ENCODE peak calls at places on chromosome 5, in five cellular contexts. Y is lower lobe of right lung, V is heart left ventricle, K is stomach, U is PC-9. W is an unnamed sample.
A peak's percentile ranks its signal among the peaks of the same experiment; 100 is the strongest.

GRCh38 chr5:67149933-67150523 is 46.6 kb downstream of the CD180 start:
- DNase-seq in Y (no peak), K (no peak), U (no peak), V (no peak), W (no peak)

GRCh38 chr5:71533614-71534013 is 53.5 kb upstream of the MCCC2 start:
- DNase-seq in V (no peak), U (no peak), K (no peak), Y (no peak), W (no peak)

GRCh38 chr5:101102506-101102905 is 199.4 kb upstream of the ST8SIA4 start:
- DNase-seq in K (no peak), U (no peak), V (no peak), Y (no peak), W (no peak)

GRCh38 chr5:50406874-50407273 is 34.2 kb downstream of the EMB start:
- DNase-seq in Y (no peak), U (no peak), K (no peak), V (no peak), W (no peak)

GRCh38 chr5:106521701-106522100 is 1149.0 kb downstream of the EFNA5 start:
- DNase-seq in V (no peak), U (peak; percentile 0), K (no peak), Y (no peak), W (no peak)

GRCh38 chr5:119323630-119324000 is 32.2 kb upstream of the TNFAIP8 start:
- DNase-seq in K (no peak), V (no peak), Y (no peak), U (no peak), W (no peak)

GRCh38 chr5:73447234-73448071 is 1.1 kb downstream of the FOXD1 start:
- DNase-seq in K (no peak), U (peak; percentile 53), Y (peak; percentile 50), V (peak; percentile 68), W (no peak)

GRCh38 chr5:175895701-175896102 is 24.3 kb downstream of the CPLX2 start:
- DNase-seq in K (no peak), U (peak; percentile 75), V (no peak), Y (no peak), W (no peak)

GRCh38 chr5:81759632-81760005 is 8.7 kb upstream of the SSBP2 start:
- DNase-seq in V (no peak), Y (no peak), K (no peak), U (no peak), W (no peak)

GRCh38 chr5:27815061-27815460 is 776.7 kb upstream of the CDH9 start:
- DNase-seq in Y (no peak), U (no peak), K (no peak), V (no peak), W (no peak)

GRCh38 chr5:171271798-171272197 is 37.2 kb upstream of the TLX3 start:
- DNase-seq in V (no peak), K (no peak), U (no peak), Y (no peak), W (no peak)

GRCh38 chr5:180140627-180141006 is 68.4 kb downstream of the RASGEF1C start:
- DNase-seq in U (no peak), K (peak; percentile 16), V (no peak), Y (no peak), W (no peak)

GRCh38 chr5:6355294-6355693 is 23.1 kb downstream of the MED10 start:
- DNase-seq in V (no peak), Y (no peak), U (no peak), K (no peak), W (no peak)

GRCh38 chr5:126081209-126081608 is 342.0 kb upstream of the GRAMD2B start:
- DNase-seq in Y (no peak), U (no peak), K (no peak), V (no peak), W (no peak)

GRCh38 chr5:137837741-137838389 is 29.8 kb upstream of the MYOT start:
- DNase-seq in U (no peak), Y (no peak), K (no peak), V (no peak), W (no peak)

GRCh38 chr5:80703291-80703690 is 48.5 kb upstream of the DHFR start:
- DNase-seq in K (no peak), U (no peak), V (no peak), Y (no peak), W (no peak)

GRCh38 chr5:67182406-67182805 is 14.2 kb downstream of the CD180 start:
- DNase-seq in U (no peak), V (no peak), K (no peak), Y (peak; percentile 69), W (peak; percentile 95)

GRCh38 chr5:7754490-7754889 is 96.4 kb downstream of the CFAP90 start:
- DNase-seq in Y (no peak), K (no peak), U (no peak), V (no peak), W (no peak)

GRCh38 chr5:84729326-84729725 is 344.6 kb upstream of the EDIL3 start:
- DNase-seq in V (no peak), U (no peak), Y (no peak), K (no peak), W (no peak)

GRCh38 chr5:146329697-146330096 is 8.9 kb upstream of the POU4F3 start:
- DNase-seq in U (no peak), Y (no peak), V (no peak), K (no peak), W (no peak)

GRCh38 chr5:140042551-140043507 is at the start of gene NRG2:
- DNase-seq in V (peak; percentile 88), K (peak; percentile 52), Y (peak; percentile 51), U (peak; percentile 23), W (no peak)

GRCh38 chr5:178123987-178124925 is 6.6 kb upstream of the RMND5B start:
- DNase-seq in Y (no peak), K (peak; percentile 38), V (peak; percentile 56), U (peak; percentile 99), W (no peak)

GRCh38 chr5:114101153-114101552 is 260.7 kb upstream of the KCNN2 start:
- DNase-seq in K (no peak), V (no peak), Y (no peak), U (no peak), W (no peak)

GRCh38 chr5:154312571-154312970 is 122.0 kb downstream of the GALNT10 start:
- DNase-seq in V (no peak), U (peak; percentile 25), K (no peak), Y (no peak), W (peak; percentile 5)

GRCh38 chr5:169300468-169301385 is at the start of gene SLIT3:
- DNase-seq in U (no peak), K (peak; percentile 67), V (peak; percentile 84), Y (no peak), W (no peak)

GRCh38 chr5:37769840-37770239 is 70.0 kb downstream of the GDNF start:
- DNase-seq in V (no peak), Y (no peak), U (no peak), K (no peak), W (no peak)

GRCh38 chr5:13985736-13986418 is 41.4 kb upstream of the DNAH5 start:
- DNase-seq in V (no peak), Y (no peak), K (no peak), U (peak; percentile 97), W (no peak)

GRCh38 chr5:29867155-29867554 is 1326.3 kb upstream of the CDH6 start:
- DNase-seq in V (no peak), K (no peak), U (no peak), Y (no peak), W (no peak)

GRCh38 chr5:132229236-132229635 is 1.6 kb upstream of the P4HA2 start:
- DNase-seq in Y (no peak), K (no peak), U (no peak), V (no peak), W (peak; percentile 77)

GRCh38 chr5:132228241-132229035 is 785 bp upstream of the P4HA2 start:
- DNase-seq in U (no peak), K (no peak), V (no peak), Y (no peak), W (peak; percentile 84)

GRCh38 chr5:132227235-132227484 is 493 bp downstream of the P4HA2 start:
- DNase-seq in U (no peak), Y (no peak), K (no peak), V (no peak), W (peak; percentile 84)

GRCh38 chr5:132226516-132227234 is 978 bp downstream of the P4HA2 start:
- DNase-seq in U (no peak), V (peak; percentile 69), Y (no peak), K (peak; percentile 25), W (peak; percentile 84)

DNA sequence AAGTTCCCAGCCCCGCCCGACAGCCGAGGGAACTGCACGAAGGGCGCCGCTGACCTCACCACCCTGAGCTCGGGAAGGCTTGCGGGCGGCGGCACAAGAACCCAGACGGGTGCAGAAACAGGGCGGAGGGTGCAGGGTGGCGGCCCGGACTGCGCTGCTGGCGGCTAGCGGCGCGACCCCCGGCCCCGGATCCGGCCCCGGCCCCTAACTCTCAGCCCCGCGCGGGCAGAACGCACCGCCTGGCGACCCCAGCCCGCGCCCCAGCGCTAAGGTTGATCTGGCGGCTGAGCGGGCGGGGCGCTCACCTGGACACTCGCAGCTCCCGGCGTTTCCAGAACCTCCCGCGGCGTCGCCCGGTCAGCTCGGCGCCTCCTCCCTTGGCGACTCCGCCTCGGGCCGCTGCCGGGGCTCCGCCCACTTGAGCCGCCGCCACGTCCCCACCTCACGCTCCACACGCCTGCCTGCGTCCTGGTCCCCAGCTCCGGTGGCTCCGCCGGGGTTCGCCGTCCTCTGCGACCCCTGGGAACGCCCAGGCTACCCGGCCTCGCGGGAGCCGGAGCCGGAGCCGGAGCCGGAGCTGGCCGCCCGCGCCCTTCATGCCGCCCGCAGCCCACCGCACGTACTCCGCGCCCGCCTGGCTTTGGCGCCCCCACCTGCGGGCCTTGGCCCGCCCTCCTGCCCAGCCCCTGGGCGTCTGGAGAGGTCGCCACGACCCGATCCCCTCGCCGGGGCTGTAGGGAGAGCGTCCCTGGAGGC is at the start of gene P4HA2:
- DNase-seq in K (peak; percentile 92), V (peak; percentile 91), U (peak; percentile 85), Y (peak; percentile 90), W (no peak)
- TF ChIP-seq CTCF in K (peak; percentile 13), V (no peak), U (no peak), Y (peak; percentile 38), W (peak; percentile 3)

DNA sequence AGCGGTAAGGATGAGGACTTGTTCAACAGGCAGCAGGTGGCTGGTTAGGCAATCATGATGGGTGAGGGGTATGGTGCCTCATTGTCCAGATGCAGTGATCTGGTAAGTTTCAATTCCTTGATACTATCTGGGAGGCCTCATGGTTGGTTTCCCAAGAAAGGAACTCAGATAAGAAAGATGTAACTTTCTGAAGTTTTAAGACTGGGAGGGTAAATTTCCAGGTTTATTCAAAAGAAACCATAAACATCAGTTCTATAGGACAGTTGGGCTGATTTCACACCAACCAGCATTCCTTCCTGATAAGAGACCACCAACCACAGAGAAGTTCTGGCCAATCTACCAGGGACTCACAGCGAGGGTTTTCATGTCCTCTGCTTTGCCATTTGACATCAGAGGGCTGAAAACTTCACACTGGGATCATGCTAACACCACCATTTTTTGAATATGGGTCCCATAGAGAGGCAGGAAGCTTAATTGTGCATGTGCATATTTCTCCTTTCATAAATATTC is 773 bp upstream of the AGGF1 start:
- DNase-seq in K (no peak), V (no peak), U (no peak), Y (no peak), W (no peak)
- H3K27ac ChIP-seq in K (no peak overlapping the region), V (peak overlapping the region; percentile 98), U (no peak overlapping the region), Y (peak overlapping the region; percentile 98), W (no peak overlapping the region)

DNA sequence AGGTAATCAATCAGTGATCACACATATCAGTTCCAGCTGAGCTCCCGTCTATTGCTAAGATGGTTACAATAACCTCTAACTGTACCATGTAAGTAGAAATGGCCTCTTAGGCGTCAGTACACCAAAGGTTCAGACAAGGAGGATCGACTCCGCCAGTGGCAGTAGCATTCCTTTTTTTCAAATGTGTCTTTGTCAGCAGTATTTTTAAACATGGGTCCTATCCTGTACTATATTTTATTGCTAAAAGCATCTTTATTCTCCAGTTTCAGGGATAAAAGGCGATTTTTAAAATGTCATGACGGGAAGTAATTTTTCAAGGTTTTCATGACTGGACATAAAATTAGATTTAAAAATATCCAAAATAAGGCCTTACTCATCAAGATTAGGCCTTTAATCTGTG is 64.8 kb upstream of the TBCA start:
- DNase-seq in K (no peak), V (no peak), Y (no peak), U (no peak), W (no peak)
- TF ChIP-seq CTCF in K (no peak), V (no peak), Y (no peak), U (no peak), W (no peak)

GRCh38 chr5:172686111-172686510 is 45.0 kb downstream of the NEURL1B start:
- DNase-seq in V (no peak), Y (no peak), K (no peak), U (peak; percentile 25), W (no peak)
- H3K27ac ChIP-seq in V (no peak overlapping the region), Y (no peak overlapping the region), K (no peak overlapping the region), U (no peak overlapping the region), W (no peak overlapping the region)

W was measured in vagina.